ENCODE peak calls at places on chromosomes 7 and 10, in eight cellular contexts. O is aorta; C is ELR; H is stimulated activated CD8-positive, alpha-beta memory T cell treated with anti-CD3 and anti-CD28 coated beads, Interleukin-15, amount 100 ng/mL, for 24 hours; Y is amniotic stem cell; E is effector memory CD4-positive, alpha-beta T cell; S is left ventricle myocardium inferior; J is GM12891. F is an unnamed sample.

GRCh38 chr10:80581469-80581835 is 43.8 kb downstream of the SH2D4B start:
- DNase-seq in O (no peak), C (no peak), H (no peak), Y (no peak), E (no peak), S (no peak), J (no peak), F (no peak)

GRCh38 chr7:114082934-114083647 is 164.3 kb upstream of the PPP1R3A start:
- DNase-seq in O (peak; percentile 59), C (no peak), H (no peak), Y (no peak), E (no peak), S (peak; percentile 16), J (no peak), F (peak; percentile 47)

GRCh38 chr7:95700917-95701316 is 71.4 kb upstream of the DYNC1I1 start:
- DNase-seq in O (no peak), C (no peak), H (no peak), Y (no peak), E (no peak), S (no peak), J (no peak), F (no peak)

GRCh38 chr10:71076473-71077142 is 135.8 kb upstream of the UNC5B start:
- DNase-seq in O (peak; percentile 28), C (no peak), H (no peak), Y (no peak), E (no peak), S (no peak), J (no peak), F (peak; percentile 14)

GRCh38 chr10:71757450-71757918 is 15.8 kb downstream of the VSIR start:
- DNase-seq in O (no peak), C (no peak), H (no peak), Y (no peak), E (no peak), S (no peak), J (no peak), F (peak; percentile 75)

GRCh38 chr7:13115157-13115772 is 427.8 kb downstream of the ARL4A start:
- DNase-seq in O (no peak), C (no peak), H (no peak), Y (no peak), E (no peak), S (no peak), J (no peak), F (no peak)

GRCh38 chr7:134368851-134369533 is 52.3 kb upstream of the SLC35B4 start:
- DNase-seq in O (no peak), C (no peak), H (no peak), Y (no peak), E (no peak), S (no peak), J (no peak), F (no peak)

GRCh38 chr7:94396044-94396443 is 1.3 kb downstream of the COL1A2 start:
- DNase-seq in O (no peak), C (peak; percentile 66), H (no peak), Y (no peak), E (no peak), S (no peak), J (no peak), F (no peak)

GRCh38 chr7:20329389-20330175 is 1.1 kb upstream of the ITGB8 start:
- DNase-seq in O (peak; percentile 70), C (peak; percentile 75), H (no peak), Y (no peak), E (no peak), S (peak; percentile 42), J (peak; percentile 13), F (peak; percentile 62)

GRCh38 chr7:99588868-99589267 is 9.2 kb upstream of the TMEM225B start:
- DNase-seq in O (no peak), C (no peak), H (no peak), Y (no peak), E (no peak), S (no peak), J (no peak), F (no peak)

GRCh38 chr10:3848768-3849643 is 64.0 kb upstream of the KLF6 start:
- DNase-seq in O (no peak), C (peak; percentile 87), H (no peak), Y (peak; percentile 54), E (no peak), S (no peak), J (no peak), F (no peak)

GRCh38 chr10:97013568-97013967 is 172.2 kb downstream of the SLIT1 start:
- DNase-seq in O (no peak), C (no peak), H (no peak), Y (no peak), E (no peak), S (no peak), J (no peak), F (no peak)

GRCh38 chr7:114444196-114444595 is 29.6 kb downstream of the FOXP2 start:
- DNase-seq in O (no peak), C (no peak), H (no peak), Y (no peak), E (no peak), S (no peak), J (no peak), F (no peak)

GRCh38 chr10:30028452-30029045 is 30.8 kb downstream of the JCAD start:
- DNase-seq in O (no peak), C (no peak), H (no peak), Y (no peak), E (no peak), S (no peak), J (no peak), F (no peak)

GRCh38 chr10:122044713-122045112 is 55.8 kb downstream of the TACC2 start:
- DNase-seq in O (no peak), C (no peak), H (no peak), Y (no peak), E (no peak), S (no peak), J (no peak), F (no peak)

GRCh38 chr10:30182191-30183075 is 123.0 kb upstream of the JCAD start:
- DNase-seq in O (peak; percentile 60), C (peak; percentile 85), H (no peak), Y (peak; percentile 78), E (no peak), S (no peak), J (no peak), F (no peak)

GRCh38 chr7:142482899-142483658 is 225.2 kb upstream of the PRSS58 start:
- DNase-seq in O (no peak), C (peak; percentile 65), H (no peak), Y (no peak), E (peak; percentile 21), S (no peak), J (peak; percentile 8), F (peak; percentile 43)

GRCh38 chr10:119657725-119658124 is 6.5 kb downstream of the BAG3 start:
- DNase-seq in O (no peak), C (peak; percentile 54), H (no peak), Y (no peak), E (no peak), S (no peak), J (no peak), F (no peak)

F was measured in left ventricle myocardium superior.